ENCODE peak calls at places on chromosomes 16 and 17, in six cellular contexts. One of them, this sample, is unnamed.

GRCh38 chr16:30372037-30372712 is 1.9 kb upstream of the TBC1D10B start:
- DNase-seq in HEK293T: no peak
- DNase-seq in GM20000: no peak
- DNase-seq in activated T-helper 1 cell treated with anti-CD3 and anti-CD28 coated beads, Interleukin-12 subunit alpha, Interleukin-12 subunit beta, Interleukin-2, Interleukin-4 antibody, amounts not matched to agents 30 ng/mL and 10 ng/mL and 1 ng/mL, durations not matched to agents 14 hours and 24 hours and 36 hours: no peak
- DNase-seq in HS-27A: no peak
- DNase-seq in stimulated activated CD4-positive, alpha-beta T cell treated with anti-CD3 and anti-CD28 coated beads, Interleukin-4, amount 100 ng/mL, for 48 hours: no peak
- DNase-seq in this sample: no peak

GRCh38 chr17:57115377-57115776 is 30.3 kb downstream of the AKAP1 start:
- DNase-seq in HEK293T: no peak
- DNase-seq in GM20000: no peak
- DNase-seq in activated T-helper 1 cell treated with anti-CD3 and anti-CD28 coated beads, Interleukin-12 subunit alpha, Interleukin-12 subunit beta, Interleukin-2, Interleukin-4 antibody, amounts not matched to agents 30 ng/mL and 10 ng/mL and 1 ng/mL, durations not matched to agents 14 hours and 24 hours and 36 hours: no peak
- DNase-seq in HS-27A: no peak
- DNase-seq in stimulated activated CD4-positive, alpha-beta T cell treated with anti-CD3 and anti-CD28 coated beads, Interleukin-4, amount 100 ng/mL, for 48 hours: no peak
- DNase-seq in this sample: no peak

GRCh38 chr17:2929881-2930533 is 133.4 kb downstream of the OR1D5 start:
- DNase-seq in HEK293T: peak; percentile 74
- DNase-seq in GM20000: peak; percentile 57
- DNase-seq in activated T-helper 1 cell treated with anti-CD3 and anti-CD28 coated beads, Interleukin-12 subunit alpha, Interleukin-12 subunit beta, Interleukin-2, Interleukin-4 antibody, amounts not matched to agents 30 ng/mL and 10 ng/mL and 1 ng/mL, durations not matched to agents 14 hours and 24 hours and 36 hours: no peak
- DNase-seq in HS-27A: no peak
- DNase-seq in stimulated activated CD4-positive, alpha-beta T cell treated with anti-CD3 and anti-CD28 coated beads, Interleukin-4, amount 100 ng/mL, for 48 hours: peak; percentile 11
- DNase-seq in this sample: no peak

GRCh38 chr17:57032343-57032742 is 52.7 kb upstream of the AKAP1 start:
- DNase-seq in HEK293T: no peak
- DNase-seq in GM20000: no peak
- DNase-seq in activated T-helper 1 cell treated with anti-CD3 and anti-CD28 coated beads, Interleukin-12 subunit alpha, Interleukin-12 subunit beta, Interleukin-2, Interleukin-4 antibody, amounts not matched to agents 30 ng/mL and 10 ng/mL and 1 ng/mL, durations not matched to agents 14 hours and 24 hours and 36 hours: no peak
- DNase-seq in HS-27A: no peak
- DNase-seq in stimulated activated CD4-positive, alpha-beta T cell treated with anti-CD3 and anti-CD28 coated beads, Interleukin-4, amount 100 ng/mL, for 48 hours: no peak
- DNase-seq in this sample: no peak

GRCh38 chr16:56013962-56014552 is 138.9 kb upstream of the CES5A start:
- DNase-seq in HEK293T: peak; percentile 45
- DNase-seq in GM20000: no peak
- DNase-seq in activated T-helper 1 cell treated with anti-CD3 and anti-CD28 coated beads, Interleukin-12 subunit alpha, Interleukin-12 subunit beta, Interleukin-2, Interleukin-4 antibody, amounts not matched to agents 30 ng/mL and 10 ng/mL and 1 ng/mL, durations not matched to agents 14 hours and 24 hours and 36 hours: peak; percentile 7
- DNase-seq in HS-27A: no peak
- DNase-seq in stimulated activated CD4-positive, alpha-beta T cell treated with anti-CD3 and anti-CD28 coated beads, Interleukin-4, amount 100 ng/mL, for 48 hours: peak; percentile 56
- DNase-seq in this sample: no peak

GRCh38 chr16:65274576-65274975 is 152.7 kb upstream of the CDH11 start:
- DNase-seq in HEK293T: no peak
- DNase-seq in GM20000: no peak
- DNase-seq in activated T-helper 1 cell treated with anti-CD3 and anti-CD28 coated beads, Interleukin-12 subunit alpha, Interleukin-12 subunit beta, Interleukin-2, Interleukin-4 antibody, amounts not matched to agents 30 ng/mL and 10 ng/mL and 1 ng/mL, durations not matched to agents 14 hours and 24 hours and 36 hours: no peak
- DNase-seq in HS-27A: no peak
- DNase-seq in stimulated activated CD4-positive, alpha-beta T cell treated with anti-CD3 and anti-CD28 coated beads, Interleukin-4, amount 100 ng/mL, for 48 hours: no peak
- DNase-seq in this sample: no peak

GRCh38 chr17:81271226-81271625 is 23.9 kb downstream of the SLC38A10 start:
- DNase-seq in HEK293T: no peak
- DNase-seq in GM20000: no peak
- DNase-seq in activated T-helper 1 cell treated with anti-CD3 and anti-CD28 coated beads, Interleukin-12 subunit alpha, Interleukin-12 subunit beta, Interleukin-2, Interleukin-4 antibody, amounts not matched to agents 30 ng/mL and 10 ng/mL and 1 ng/mL, durations not matched to agents 14 hours and 24 hours and 36 hours: no peak
- DNase-seq in HS-27A: no peak
- DNase-seq in stimulated activated CD4-positive, alpha-beta T cell treated with anti-CD3 and anti-CD28 coated beads, Interleukin-4, amount 100 ng/mL, for 48 hours: no peak
- DNase-seq in this sample: no peak

GRCh38 chr16:56736476-56736875 is 6.5 kb downstream of the NUP93 start:
- DNase-seq in HEK293T: no peak
- DNase-seq in GM20000: no peak
- DNase-seq in activated T-helper 1 cell treated with anti-CD3 and anti-CD28 coated beads, Interleukin-12 subunit alpha, Interleukin-12 subunit beta, Interleukin-2, Interleukin-4 antibody, amounts not matched to agents 30 ng/mL and 10 ng/mL and 1 ng/mL, durations not matched to agents 14 hours and 24 hours and 36 hours: no peak
- DNase-seq in HS-27A: no peak
- DNase-seq in stimulated activated CD4-positive, alpha-beta T cell treated with anti-CD3 and anti-CD28 coated beads, Interleukin-4, amount 100 ng/mL, for 48 hours: no peak
- DNase-seq in this sample: no peak

GRCh38 chr16:50881331-50881830 is 139.5 kb downstream of the CYLD start:
- DNase-seq in HEK293T: no peak
- DNase-seq in GM20000: no peak
- DNase-seq in activated T-helper 1 cell treated with anti-CD3 and anti-CD28 coated beads, Interleukin-12 subunit alpha, Interleukin-12 subunit beta, Interleukin-2, Interleukin-4 antibody, amounts not matched to agents 30 ng/mL and 10 ng/mL and 1 ng/mL, durations not matched to agents 14 hours and 24 hours and 36 hours: no peak
- DNase-seq in HS-27A: no peak
- DNase-seq in stimulated activated CD4-positive, alpha-beta T cell treated with anti-CD3 and anti-CD28 coated beads, Interleukin-4, amount 100 ng/mL, for 48 hours: no peak
- DNase-seq in this sample: no peak

GRCh38 chr16:3980311-3981111 is 100.0 kb upstream of the CREBBP start:
- DNase-seq in HEK293T: no peak
- DNase-seq in GM20000: no peak
- DNase-seq in activated T-helper 1 cell treated with anti-CD3 and anti-CD28 coated beads, Interleukin-12 subunit alpha, Interleukin-12 subunit beta, Interleukin-2, Interleukin-4 antibody, amounts not matched to agents 30 ng/mL and 10 ng/mL and 1 ng/mL, durations not matched to agents 14 hours and 24 hours and 36 hours: no peak
- DNase-seq in HS-27A: peak; percentile 62
- DNase-seq in stimulated activated CD4-positive, alpha-beta T cell treated with anti-CD3 and anti-CD28 coated beads, Interleukin-4, amount 100 ng/mL, for 48 hours: no peak
- DNase-seq in this sample: no peak

GRCh38 chr16:1363501-1364041 is 11.8 kb downstream of the GNPTG start:
- DNase-seq in HEK293T: peak; percentile 87
- DNase-seq in GM20000: peak; percentile 91
- DNase-seq in activated T-helper 1 cell treated with anti-CD3 and anti-CD28 coated beads, Interleukin-12 subunit alpha, Interleukin-12 subunit beta, Interleukin-2, Interleukin-4 antibody, amounts not matched to agents 30 ng/mL and 10 ng/mL and 1 ng/mL, durations not matched to agents 14 hours and 24 hours and 36 hours: peak; percentile 53
- DNase-seq in HS-27A: no peak
- DNase-seq in stimulated activated CD4-positive, alpha-beta T cell treated with anti-CD3 and anti-CD28 coated beads, Interleukin-4, amount 100 ng/mL, for 48 hours: peak; percentile 71
- DNase-seq in this sample: no peak

GRCh38 chr16:4904108-4904941 is 32.6 kb downstream of the PPL start:
- DNase-seq in HEK293T: no peak
- DNase-seq in GM20000: no peak
- DNase-seq in activated T-helper 1 cell treated with anti-CD3 and anti-CD28 coated beads, Interleukin-12 subunit alpha, Interleukin-12 subunit beta, Interleukin-2, Interleukin-4 antibody, amounts not matched to agents 30 ng/mL and 10 ng/mL and 1 ng/mL, durations not matched to agents 14 hours and 24 hours and 36 hours: no peak
- DNase-seq in HS-27A: no peak
- DNase-seq in stimulated activated CD4-positive, alpha-beta T cell treated with anti-CD3 and anti-CD28 coated beads, Interleukin-4, amount 100 ng/mL, for 48 hours: no peak
- DNase-seq in this sample: no peak

GRCh38 chr17:49287481-49287880 is 56.9 kb upstream of the PHOSPHO1 start:
- DNase-seq in HEK293T: no peak
- DNase-seq in GM20000: no peak
- DNase-seq in activated T-helper 1 cell treated with anti-CD3 and anti-CD28 coated beads, Interleukin-12 subunit alpha, Interleukin-12 subunit beta, Interleukin-2, Interleukin-4 antibody, amounts not matched to agents 30 ng/mL and 10 ng/mL and 1 ng/mL, durations not matched to agents 14 hours and 24 hours and 36 hours: no peak
- DNase-seq in HS-27A: no peak
- DNase-seq in stimulated activated CD4-positive, alpha-beta T cell treated with anti-CD3 and anti-CD28 coated beads, Interleukin-4, amount 100 ng/mL, for 48 hours: no peak
- DNase-seq in this sample: no peak

GRCh38 chr17:79905832-79906231 is 66.6 kb upstream of the CBX4 start:
- DNase-seq in HEK293T: peak; percentile 69
- DNase-seq in GM20000: no peak
- DNase-seq in activated T-helper 1 cell treated with anti-CD3 and anti-CD28 coated beads, Interleukin-12 subunit alpha, Interleukin-12 subunit beta, Interleukin-2, Interleukin-4 antibody, amounts not matched to agents 30 ng/mL and 10 ng/mL and 1 ng/mL, durations not matched to agents 14 hours and 24 hours and 36 hours: no peak
- DNase-seq in HS-27A: no peak
- DNase-seq in stimulated activated CD4-positive, alpha-beta T cell treated with anti-CD3 and anti-CD28 coated beads, Interleukin-4, amount 100 ng/mL, for 48 hours: no peak
- DNase-seq in this sample: no peak

GRCh38 chr17:76204277-76204676 is 36.0 kb downstream of the RNF157 start:
- DNase-seq in HEK293T: no peak
- DNase-seq in GM20000: no peak
- DNase-seq in activated T-helper 1 cell treated with anti-CD3 and anti-CD28 coated beads, Interleukin-12 subunit alpha, Interleukin-12 subunit beta, Interleukin-2, Interleukin-4 antibody, amounts not matched to agents 30 ng/mL and 10 ng/mL and 1 ng/mL, durations not matched to agents 14 hours and 24 hours and 36 hours: no peak
- DNase-seq in HS-27A: no peak
- DNase-seq in stimulated activated CD4-positive, alpha-beta T cell treated with anti-CD3 and anti-CD28 coated beads, Interleukin-4, amount 100 ng/mL, for 48 hours: no peak
- DNase-seq in this sample: no peak

GRCh38 chr16:14070877-14071575 is at the start of gene MRTFB:
- DNase-seq in HEK293T: peak; percentile 88
- DNase-seq in GM20000: peak; percentile 94
- DNase-seq in activated T-helper 1 cell treated with anti-CD3 and anti-CD28 coated beads, Interleukin-12 subunit alpha, Interleukin-12 subunit beta, Interleukin-2, Interleukin-4 antibody, amounts not matched to agents 30 ng/mL and 10 ng/mL and 1 ng/mL, durations not matched to agents 14 hours and 24 hours and 36 hours: peak; percentile 77
- DNase-seq in HS-27A: no peak
- DNase-seq in stimulated activated CD4-positive, alpha-beta T cell treated with anti-CD3 and anti-CD28 coated beads, Interleukin-4, amount 100 ng/mL, for 48 hours: peak; percentile 78
- DNase-seq in this sample: no peak

GRCh38 chr16:89010210-89010925 is 33.4 kb upstream of the CBFA2T3 start:
- DNase-seq in HEK293T: no peak
- DNase-seq in GM20000: no peak
- DNase-seq in activated T-helper 1 cell treated with anti-CD3 and anti-CD28 coated beads, Interleukin-12 subunit alpha, Interleukin-12 subunit beta, Interleukin-2, Interleukin-4 antibody, amounts not matched to agents 30 ng/mL and 10 ng/mL and 1 ng/mL, durations not matched to agents 14 hours and 24 hours and 36 hours: no peak
- DNase-seq in HS-27A: no peak
- DNase-seq in stimulated activated CD4-positive, alpha-beta T cell treated with anti-CD3 and anti-CD28 coated beads, Interleukin-4, amount 100 ng/mL, for 48 hours: no peak
- DNase-seq in this sample: no peak

GRCh38 chr17:27635275-27635823 is 4.4 kb downstream of the LGALS9 start:
- DNase-seq in HEK293T: no peak
- DNase-seq in GM20000: peak; percentile 51
- DNase-seq in activated T-helper 1 cell treated with anti-CD3 and anti-CD28 coated beads, Interleukin-12 subunit alpha, Interleukin-12 subunit beta, Interleukin-2, Interleukin-4 antibody, amounts not matched to agents 30 ng/mL and 10 ng/mL and 1 ng/mL, durations not matched to agents 14 hours and 24 hours and 36 hours: no peak
- DNase-seq in HS-27A: no peak
- DNase-seq in stimulated activated CD4-positive, alpha-beta T cell treated with anti-CD3 and anti-CD28 coated beads, Interleukin-4, amount 100 ng/mL, for 48 hours: no peak
- DNase-seq in this sample: no peak

GRCh38 chr16:85103096-85104079 is 8.9 kb downstream of the CIBAR2 start:
- DNase-seq in HEK293T: no peak
- DNase-seq in GM20000: no peak
- DNase-seq in activated T-helper 1 cell treated with anti-CD3 and anti-CD28 coated beads, Interleukin-12 subunit alpha, Interleukin-12 subunit beta, Interleukin-2, Interleukin-4 antibody, amounts not matched to agents 30 ng/mL and 10 ng/mL and 1 ng/mL, durations not matched to agents 14 hours and 24 hours and 36 hours: no peak
- DNase-seq in HS-27A: no peak
- DNase-seq in stimulated activated CD4-positive, alpha-beta T cell treated with anti-CD3 and anti-CD28 coated beads, Interleukin-4, amount 100 ng/mL, for 48 hours: no peak
- DNase-seq in this sample: no peak

GRCh38 chr16:5032748-5033167 is 977 bp downstream of the NAGPA start:
- DNase-seq in HEK293T: no peak
- DNase-seq in GM20000: no peak
- DNase-seq in activated T-helper 1 cell treated with anti-CD3 and anti-CD28 coated beads, Interleukin-12 subunit alpha, Interleukin-12 subunit beta, Interleukin-2, Interleukin-4 antibody, amounts not matched to agents 30 ng/mL and 10 ng/mL and 1 ng/mL, durations not matched to agents 14 hours and 24 hours and 36 hours: no peak
- DNase-seq in HS-27A: no peak
- DNase-seq in stimulated activated CD4-positive, alpha-beta T cell treated with anti-CD3 and anti-CD28 coated beads, Interleukin-4, amount 100 ng/mL, for 48 hours: no peak
- DNase-seq in this sample: no peak

GRCh38 chr17:61157246-61157887 is 242.3 kb upstream of the TBX2 start:
- DNase-seq in HEK293T: peak; percentile 61
- DNase-seq in GM20000: no peak
- DNase-seq in activated T-helper 1 cell treated with anti-CD3 and anti-CD28 coated beads, Interleukin-12 subunit alpha, Interleukin-12 subunit beta, Interleukin-2, Interleukin-4 antibody, amounts not matched to agents 30 ng/mL and 10 ng/mL and 1 ng/mL, durations not matched to agents 14 hours and 24 hours and 36 hours: no peak
- DNase-seq in HS-27A: no peak
- DNase-seq in stimulated activated CD4-positive, alpha-beta T cell treated with anti-CD3 and anti-CD28 coated beads, Interleukin-4, amount 100 ng/mL, for 48 hours: no peak
- DNase-seq in this sample: no peak

GRCh38 chr16:17258848-17259713 is 211.7 kb downstream of the XYLT1 start:
- DNase-seq in HEK293T: peak; percentile 19
- DNase-seq in GM20000: peak; percentile 77
- DNase-seq in activated T-helper 1 cell treated with anti-CD3 and anti-CD28 coated beads, Interleukin-12 subunit alpha, Interleukin-12 subunit beta, Interleukin-2, Interleukin-4 antibody, amounts not matched to agents 30 ng/mL and 10 ng/mL and 1 ng/mL, durations not matched to agents 14 hours and 24 hours and 36 hours: no peak
- DNase-seq in HS-27A: no peak
- DNase-seq in stimulated activated CD4-positive, alpha-beta T cell treated with anti-CD3 and anti-CD28 coated beads, Interleukin-4, amount 100 ng/mL, for 48 hours: no peak
- DNase-seq in this sample: no peak

GRCh38 chr16:17364319-17365210 is 106.2 kb downstream of the XYLT1 start:
- DNase-seq in HEK293T: no peak
- DNase-seq in GM20000: no peak
- DNase-seq in activated T-helper 1 cell treated with anti-CD3 and anti-CD28 coated beads, Interleukin-12 subunit alpha, Interleukin-12 subunit beta, Interleukin-2, Interleukin-4 antibody, amounts not matched to agents 30 ng/mL and 10 ng/mL and 1 ng/mL, durations not matched to agents 14 hours and 24 hours and 36 hours: peak; percentile 57
- DNase-seq in HS-27A: no peak
- DNase-seq in stimulated activated CD4-positive, alpha-beta T cell treated with anti-CD3 and anti-CD28 coated beads, Interleukin-4, amount 100 ng/mL, for 48 hours: no peak
- DNase-seq in this sample: peak; percentile 22

GRCh38 chr17:35568561-35568960 is 7.9 kb upstream of the SLFN14 start:
- DNase-seq in HEK293T: peak; percentile 26
- DNase-seq in GM20000: no peak
- DNase-seq in activated T-helper 1 cell treated with anti-CD3 and anti-CD28 coated beads, Interleukin-12 subunit alpha, Interleukin-12 subunit beta, Interleukin-2, Interleukin-4 antibody, amounts not matched to agents 30 ng/mL and 10 ng/mL and 1 ng/mL, durations not matched to agents 14 hours and 24 hours and 36 hours: no peak
- DNase-seq in HS-27A: no peak
- DNase-seq in stimulated activated CD4-positive, alpha-beta T cell treated with anti-CD3 and anti-CD28 coated beads, Interleukin-4, amount 100 ng/mL, for 48 hours: peak; percentile 22
- DNase-seq in this sample: no peak

GRCh38 chr17:76527430-76528111 is 9.9 kb downstream of the CYGB start:
- DNase-seq in HEK293T: no peak
- DNase-seq in GM20000: peak; percentile 67
- DNase-seq in activated T-helper 1 cell treated with anti-CD3 and anti-CD28 coated beads, Interleukin-12 subunit alpha, Interleukin-12 subunit beta, Interleukin-2, Interleukin-4 antibody, amounts not matched to agents 30 ng/mL and 10 ng/mL and 1 ng/mL, durations not matched to agents 14 hours and 24 hours and 36 hours: no peak
- DNase-seq in HS-27A: no peak
- DNase-seq in stimulated activated CD4-positive, alpha-beta T cell treated with anti-CD3 and anti-CD28 coated beads, Interleukin-4, amount 100 ng/mL, for 48 hours: no peak
- DNase-seq in this sample: no peak

GRCh38 chr16:28090646-28091377 is 27.3 kb upstream of the GSG1L start:
- DNase-seq in HEK293T: peak; percentile 60
- DNase-seq in GM20000: no peak
- DNase-seq in activated T-helper 1 cell treated with anti-CD3 and anti-CD28 coated beads, Interleukin-12 subunit alpha, Interleukin-12 subunit beta, Interleukin-2, Interleukin-4 antibody, amounts not matched to agents 30 ng/mL and 10 ng/mL and 1 ng/mL, durations not matched to agents 14 hours and 24 hours and 36 hours: no peak
- DNase-seq in HS-27A: no peak
- DNase-seq in stimulated activated CD4-positive, alpha-beta T cell treated with anti-CD3 and anti-CD28 coated beads, Interleukin-4, amount 100 ng/mL, for 48 hours: no peak
- DNase-seq in this sample: no peak

GRCh38 chr16:85316321-85316919 is 204.1 kb upstream of the CIBAR2 start:
- DNase-seq in HEK293T: peak; percentile 87
- DNase-seq in GM20000: peak; percentile 78
- DNase-seq in activated T-helper 1 cell treated with anti-CD3 and anti-CD28 coated beads, Interleukin-12 subunit alpha, Interleukin-12 subunit beta, Interleukin-2, Interleukin-4 antibody, amounts not matched to agents 30 ng/mL and 10 ng/mL and 1 ng/mL, durations not matched to agents 14 hours and 24 hours and 36 hours: peak; percentile 28
- DNase-seq in HS-27A: no peak
- DNase-seq in stimulated activated CD4-positive, alpha-beta T cell treated with anti-CD3 and anti-CD28 coated beads, Interleukin-4, amount 100 ng/mL, for 48 hours: peak; percentile 50
- DNase-seq in this sample: no peak

GRCh38 chr17:56707312-56708219 is 114.1 kb downstream of the NOG start:
- DNase-seq in HEK293T: no peak
- DNase-seq in GM20000: no peak
- DNase-seq in activated T-helper 1 cell treated with anti-CD3 and anti-CD28 coated beads, Interleukin-12 subunit alpha, Interleukin-12 subunit beta, Interleukin-2, Interleukin-4 antibody, amounts not matched to agents 30 ng/mL and 10 ng/mL and 1 ng/mL, durations not matched to agents 14 hours and 24 hours and 36 hours: no peak
- DNase-seq in HS-27A: no peak
- DNase-seq in stimulated activated CD4-positive, alpha-beta T cell treated with anti-CD3 and anti-CD28 coated beads, Interleukin-4, amount 100 ng/mL, for 48 hours: no peak
- DNase-seq in this sample: no peak

GRCh38 chr16:84841787-84842300 is 22.1 kb downstream of the CRISPLD2 start:
- DNase-seq in HEK293T: no peak
- DNase-seq in GM20000: no peak
- DNase-seq in activated T-helper 1 cell treated with anti-CD3 and anti-CD28 coated beads, Interleukin-12 subunit alpha, Interleukin-12 subunit beta, Interleukin-2, Interleukin-4 antibody, amounts not matched to agents 30 ng/mL and 10 ng/mL and 1 ng/mL, durations not matched to agents 14 hours and 24 hours and 36 hours: no peak
- DNase-seq in HS-27A: no peak
- DNase-seq in stimulated activated CD4-positive, alpha-beta T cell treated with anti-CD3 and anti-CD28 coated beads, Interleukin-4, amount 100 ng/mL, for 48 hours: no peak
- DNase-seq in this sample: no peak

GRCh38 chr17:55451203-55451641 is 29.6 kb upstream of the MMD start:
- DNase-seq in HEK293T: no peak
- DNase-seq in GM20000: no peak
- DNase-seq in activated T-helper 1 cell treated with anti-CD3 and anti-CD28 coated beads, Interleukin-12 subunit alpha, Interleukin-12 subunit beta, Interleukin-2, Interleukin-4 antibody, amounts not matched to agents 30 ng/mL and 10 ng/mL and 1 ng/mL, durations not matched to agents 14 hours and 24 hours and 36 hours: no peak
- DNase-seq in HS-27A: no peak
- DNase-seq in stimulated activated CD4-positive, alpha-beta T cell treated with anti-CD3 and anti-CD28 coated beads, Interleukin-4, amount 100 ng/mL, for 48 hours: no peak
- DNase-seq in this sample: peak; percentile 79

GRCh38 chr17:3916013-3916696 is at the start of gene P2RX1:
- DNase-seq in HEK293T: no peak
- DNase-seq in GM20000: peak; percentile 36
- DNase-seq in activated T-helper 1 cell treated with anti-CD3 and anti-CD28 coated beads, Interleukin-12 subunit alpha, Interleukin-12 subunit beta, Interleukin-2, Interleukin-4 antibody, amounts not matched to agents 30 ng/mL and 10 ng/mL and 1 ng/mL, durations not matched to agents 14 hours and 24 hours and 36 hours: peak; percentile 21
- DNase-seq in HS-27A: no peak
- DNase-seq in stimulated activated CD4-positive, alpha-beta T cell treated with anti-CD3 and anti-CD28 coated beads, Interleukin-4, amount 100 ng/mL, for 48 hours: peak; percentile 27
- DNase-seq in this sample: no peak

GRCh38 chr16:85402910-85403692 is 210.0 kb upstream of the GSE1 start:
- DNase-seq in HEK293T: no peak
- DNase-seq in GM20000: no peak
- DNase-seq in activated T-helper 1 cell treated with anti-CD3 and anti-CD28 coated beads, Interleukin-12 subunit alpha, Interleukin-12 subunit beta, Interleukin-2, Interleukin-4 antibody, amounts not matched to agents 30 ng/mL and 10 ng/mL and 1 ng/mL, durations not matched to agents 14 hours and 24 hours and 36 hours: no peak
- DNase-seq in HS-27A: no peak
- DNase-seq in stimulated activated CD4-positive, alpha-beta T cell treated with anti-CD3 and anti-CD28 coated beads, Interleukin-4, amount 100 ng/mL, for 48 hours: no peak
- DNase-seq in this sample: no peak

GRCh38 chr17:1557355-1558095 is 5.1 kb downstream of the PITPNA start:
- DNase-seq in HEK293T: no peak
- DNase-seq in GM20000: no peak
- DNase-seq in activated T-helper 1 cell treated with anti-CD3 and anti-CD28 coated beads, Interleukin-12 subunit alpha, Interleukin-12 subunit beta, Interleukin-2, Interleukin-4 antibody, amounts not matched to agents 30 ng/mL and 10 ng/mL and 1 ng/mL, durations not matched to agents 14 hours and 24 hours and 36 hours: no peak
- DNase-seq in HS-27A: no peak
- DNase-seq in stimulated activated CD4-positive, alpha-beta T cell treated with anti-CD3 and anti-CD28 coated beads, Interleukin-4, amount 100 ng/mL, for 48 hours: no peak
- DNase-seq in this sample: no peak

GRCh38 chr17:41013606-41014005 is 4.7 kb upstream of the KRTAP3-1 start:
- DNase-seq in HEK293T: no peak
- DNase-seq in GM20000: no peak
- DNase-seq in activated T-helper 1 cell treated with anti-CD3 and anti-CD28 coated beads, Interleukin-12 subunit alpha, Interleukin-12 subunit beta, Interleukin-2, Interleukin-4 antibody, amounts not matched to agents 30 ng/mL and 10 ng/mL and 1 ng/mL, durations not matched to agents 14 hours and 24 hours and 36 hours: no peak
- DNase-seq in HS-27A: no peak
- DNase-seq in stimulated activated CD4-positive, alpha-beta T cell treated with anti-CD3 and anti-CD28 coated beads, Interleukin-4, amount 100 ng/mL, for 48 hours: no peak
- DNase-seq in this sample: no peak

GRCh38 chr17:48451489-48451888 is 21.5 kb upstream of the SKAP1 start:
- DNase-seq in HEK293T: no peak
- DNase-seq in GM20000: no peak
- DNase-seq in activated T-helper 1 cell treated with anti-CD3 and anti-CD28 coated beads, Interleukin-12 subunit alpha, Interleukin-12 subunit beta, Interleukin-2, Interleukin-4 antibody, amounts not matched to agents 30 ng/mL and 10 ng/mL and 1 ng/mL, durations not matched to agents 14 hours and 24 hours and 36 hours: no peak
- DNase-seq in HS-27A: no peak
- DNase-seq in stimulated activated CD4-positive, alpha-beta T cell treated with anti-CD3 and anti-CD28 coated beads, Interleukin-4, amount 100 ng/mL, for 48 hours: no peak
- DNase-seq in this sample: no peak

GRCh38 chr16:27405546-27406451 is 3.8 kb downstream of the IL21R start:
- DNase-seq in HEK293T: no peak
- DNase-seq in GM20000: peak; percentile 39
- DNase-seq in activated T-helper 1 cell treated with anti-CD3 and anti-CD28 coated beads, Interleukin-12 subunit alpha, Interleukin-12 subunit beta, Interleukin-2, Interleukin-4 antibody, amounts not matched to agents 30 ng/mL and 10 ng/mL and 1 ng/mL, durations not matched to agents 14 hours and 24 hours and 36 hours: no peak
- DNase-seq in HS-27A: no peak
- DNase-seq in stimulated activated CD4-positive, alpha-beta T cell treated with anti-CD3 and anti-CD28 coated beads, Interleukin-4, amount 100 ng/mL, for 48 hours: peak; percentile 73
- DNase-seq in this sample: no peak

GRCh38 chr16:81639931-81640680 is 139.0 kb upstream of the PLCG2 start:
- DNase-seq in HEK293T: no peak
- DNase-seq in GM20000: no peak
- DNase-seq in activated T-helper 1 cell treated with anti-CD3 and anti-CD28 coated beads, Interleukin-12 subunit alpha, Interleukin-12 subunit beta, Interleukin-2, Interleukin-4 antibody, amounts not matched to agents 30 ng/mL and 10 ng/mL and 1 ng/mL, durations not matched to agents 14 hours and 24 hours and 36 hours: no peak
- DNase-seq in HS-27A: no peak
- DNase-seq in stimulated activated CD4-positive, alpha-beta T cell treated with anti-CD3 and anti-CD28 coated beads, Interleukin-4, amount 100 ng/mL, for 48 hours: no peak
- DNase-seq in this sample: no peak

GRCh38 chr17:50484341-50485155 is 5.9 kb downstream of the RSAD1 start:
- DNase-seq in HEK293T: no peak
- DNase-seq in GM20000: no peak
- DNase-seq in activated T-helper 1 cell treated with anti-CD3 and anti-CD28 coated beads, Interleukin-12 subunit alpha, Interleukin-12 subunit beta, Interleukin-2, Interleukin-4 antibody, amounts not matched to agents 30 ng/mL and 10 ng/mL and 1 ng/mL, durations not matched to agents 14 hours and 24 hours and 36 hours: no peak
- DNase-seq in HS-27A: no peak
- DNase-seq in stimulated activated CD4-positive, alpha-beta T cell treated with anti-CD3 and anti-CD28 coated beads, Interleukin-4, amount 100 ng/mL, for 48 hours: no peak
- DNase-seq in this sample: no peak

GRCh38 chr17:79444226-79444625 is 166.6 kb downstream of the RBFOX3 start:
- DNase-seq in HEK293T: no peak
- DNase-seq in GM20000: no peak
- DNase-seq in activated T-helper 1 cell treated with anti-CD3 and anti-CD28 coated beads, Interleukin-12 subunit alpha, Interleukin-12 subunit beta, Interleukin-2, Interleukin-4 antibody, amounts not matched to agents 30 ng/mL and 10 ng/mL and 1 ng/mL, durations not matched to agents 14 hours and 24 hours and 36 hours: no peak
- DNase-seq in HS-27A: no peak
- DNase-seq in stimulated activated CD4-positive, alpha-beta T cell treated with anti-CD3 and anti-CD28 coated beads, Interleukin-4, amount 100 ng/mL, for 48 hours: no peak
- DNase-seq in this sample: no peak

GRCh38 chr16:85239239-85239638 is 127.0 kb upstream of the CIBAR2 start:
- DNase-seq in HEK293T: no peak
- DNase-seq in GM20000: no peak
- DNase-seq in activated T-helper 1 cell treated with anti-CD3 and anti-CD28 coated beads, Interleukin-12 subunit alpha, Interleukin-12 subunit beta, Interleukin-2, Interleukin-4 antibody, amounts not matched to agents 30 ng/mL and 10 ng/mL and 1 ng/mL, durations not matched to agents 14 hours and 24 hours and 36 hours: no peak
- DNase-seq in HS-27A: no peak
- DNase-seq in stimulated activated CD4-positive, alpha-beta T cell treated with anti-CD3 and anti-CD28 coated beads, Interleukin-4, amount 100 ng/mL, for 48 hours: no peak
- DNase-seq in this sample: no peak